ENCODE peak calls at places on chromosome 22, in four cellular contexts. One of them, this sample, is unnamed.

GRCh38 chr22:36505998-36506635 is 723 bp downstream of the FOXRED2 start:
- DNase-seq in NCI-H345: no peak
- DNase-seq in HS-5: no peak
- DNase-seq in tibial artery: no peak
- DNase-seq in this sample: no peak

GRCh38 chr22:45529097-45529496 is 26.4 kb downstream of the FBLN1 start:
- DNase-seq in HS-5: no peak
- DNase-seq in tibial artery: no peak
- DNase-seq in NCI-H345: no peak
- DNase-seq in this sample: no peak

GRCh38 chr22:50698546-50698945 is 25.9 kb downstream of the SHANK3 start:
- DNase-seq in NCI-H345: no peak
- DNase-seq in HS-5: no peak
- DNase-seq in tibial artery: no peak
- DNase-seq in this sample: peak

GRCh38 chr22:42536166-42536565 is 16.6 kb upstream of the RRP7A start:
- DNase-seq in tibial artery: no peak
- DNase-seq in HS-5: no peak
- DNase-seq in NCI-H345: no peak
- DNase-seq in this sample: no peak

GRCh38 chr22:29251265-29251664 is 16.5 kb downstream of the RHBDD3 start:
- DNase-seq in tibial artery: no peak
- DNase-seq in HS-5: no peak
- DNase-seq in NCI-H345: no peak
- DNase-seq in this sample: no peak

GRCh38 chr22:20121856-20122415 is 4.9 kb upstream of the TRMT2A start:
- DNase-seq in HS-5: no peak
- DNase-seq in NCI-H345: no peak
- DNase-seq in tibial artery: no peak
- DNase-seq in this sample: no peak

GRCh38 chr22:46036558-46037408 is 59.8 kb upstream of the WNT7B start:
- DNase-seq in NCI-H345: peak
- DNase-seq in tibial artery: peak
- DNase-seq in HS-5: no peak
- DNase-seq in this sample: peak

GRCh38 chr22:45600791-45601730 is 70.6 kb upstream of the ATXN10 start:
- DNase-seq in HS-5: no peak
- DNase-seq in tibial artery: no peak
- DNase-seq in NCI-H345: no peak
- DNase-seq in this sample: no peak

GRCh38 chr22:37781434-37782059 is 26.2 kb upstream of the GCAT start:
- DNase-seq in HS-5: no peak
- DNase-seq in tibial artery: no peak
- DNase-seq in NCI-H345: no peak
- DNase-seq in this sample: no peak

GRCh38 chr22:21834869-21835268 is 32.6 kb downstream of the MAPK1 start:
- DNase-seq in tibial artery: no peak
- DNase-seq in NCI-H345: no peak
- DNase-seq in HS-5: no peak
- DNase-seq in this sample: no peak

GRCh38 chr22:43015677-43016042 is 711 bp upstream of the PACSIN2 start:
- DNase-seq in HS-5: no peak
- DNase-seq in NCI-H345: no peak
- DNase-seq in tibial artery: no peak
- DNase-seq in this sample: no peak

GRCh38 chr22:19959587-19960490 is 18.2 kb upstream of the TXNRD2 start:
- DNase-seq in HS-5: no peak
- DNase-seq in tibial artery: no peak
- DNase-seq in NCI-H345: no peak
- DNase-seq in this sample: no peak

GRCh38 chr22:44074286-44074984 is 50.3 kb downstream of the PARVB start:
- DNase-seq in HS-5: no peak
- DNase-seq in NCI-H345: no peak
- DNase-seq in tibial artery: no peak
- DNase-seq in this sample: no peak

GRCh38 chr22:47616396-47617020 is 854.1 kb downstream of the TBC1D22A start:
- DNase-seq in HS-5: no peak
- DNase-seq in NCI-H345: no peak
- DNase-seq in tibial artery: no peak
- DNase-seq in this sample: no peak

GRCh38 chr22:22616636-22617035 is 27.8 kb upstream of the GGTLC2 start:
- DNase-seq in NCI-H345: no peak
- DNase-seq in HS-5: no peak
- DNase-seq in tibial artery: no peak
- DNase-seq in this sample: no peak

GRCh38 chr22:29343313-29343805 is 27.9 kb upstream of the RASL10A start:
- DNase-seq in tibial artery: no peak
- DNase-seq in NCI-H345: peak
- DNase-seq in HS-5: no peak
- DNase-seq in this sample: no peak

GRCh38 chr22:46053563-46054090 is 76.7 kb upstream of the WNT7B start:
- DNase-seq in NCI-H345: peak
- DNase-seq in tibial artery: peak
- DNase-seq in HS-5: no peak
- DNase-seq in this sample: peak

GRCh38 chr22:48954781-48955311 is 872.8 kb downstream of the BRD1 start:
- DNase-seq in HS-5: no peak
- DNase-seq in tibial artery: no peak
- DNase-seq in NCI-H345: no peak
- DNase-seq in this sample: no peak

GRCh38 chr22:43319661-43320486 is 23.3 kb downstream of the SCUBE1 start:
- DNase-seq in HS-5: no peak
- DNase-seq in NCI-H345: no peak
- DNase-seq in tibial artery: no peak
- DNase-seq in this sample: no peak

GRCh38 chr22:43314611-43315010 is 28.6 kb downstream of the SCUBE1 start:
- DNase-seq in tibial artery: no peak
- DNase-seq in HS-5: no peak
- DNase-seq in NCI-H345: no peak
- DNase-seq in this sample: no peak

GRCh38 chr22:36409911-36410756 is 22.4 kb upstream of the MYH9 start:
- DNase-seq in HS-5: no peak
- DNase-seq in tibial artery: peak
- DNase-seq in NCI-H345: peak
- DNase-seq in this sample: peak

GRCh38 chr22:38257650-38258246 is 15.1 kb downstream of the TMEM184B start:
- DNase-seq in HS-5: no peak
- DNase-seq in NCI-H345: peak
- DNase-seq in tibial artery: no peak
- DNase-seq in this sample: no peak

GRCh38 chr22:39427751-39428596 is 28.4 kb downstream of the TAB1 start:
- DNase-seq in tibial artery: no peak
- DNase-seq in HS-5: no peak
- DNase-seq in NCI-H345: no peak
- DNase-seq in this sample: no peak

GRCh38 chr22:48254311-48254873 is 1491.9 kb downstream of the TBC1D22A start:
- DNase-seq in NCI-H345: peak
- DNase-seq in tibial artery: no peak
- DNase-seq in HS-5: no peak
- DNase-seq in this sample: no peak

GRCh38 chr22:33380789-33381530 is 322.8 kb upstream of the SYN3 start:
- DNase-seq in tibial artery: no peak
- DNase-seq in NCI-H345: no peak
- DNase-seq in HS-5: peak
- DNase-seq in this sample: no peak

GRCh38 chr22:37241351-37242142 is 2.5 kb downstream of the RAC2 start:
- DNase-seq in HS-5: no peak
- DNase-seq in NCI-H345: no peak
- DNase-seq in tibial artery: no peak
- DNase-seq in this sample: no peak

GRCh38 chr22:37231406-37232139 is 12.5 kb downstream of the RAC2 start:
- DNase-seq in NCI-H345: no peak
- DNase-seq in HS-5: no peak
- DNase-seq in tibial artery: no peak
- DNase-seq in this sample: no peak

GRCh38 chr22:25447067-25447688 is 117.3 kb upstream of the GRK3 start:
- DNase-seq in HS-5: no peak
- DNase-seq in NCI-H345: no peak
- DNase-seq in tibial artery: no peak
- DNase-seq in this sample: no peak

GRCh38 chr22:49619301-49619700 is 208.4 kb downstream of the BRD1 start:
- DNase-seq in NCI-H345: no peak
- DNase-seq in tibial artery: no peak
- DNase-seq in HS-5: no peak
- DNase-seq in this sample: peak

GRCh38 chr22:36578619-36579018 is 49.7 kb upstream of the EIF3D start:
- DNase-seq in tibial artery: no peak
- DNase-seq in HS-5: no peak
- DNase-seq in NCI-H345: no peak
- DNase-seq in this sample: no peak

GRCh38 chr22:40218723-40219294 is 41.1 kb downstream of the TNRC6B start:
- DNase-seq in NCI-H345: no peak
- DNase-seq in HS-5: no peak
- DNase-seq in tibial artery: no peak
- DNase-seq in this sample: no peak

This sample was measured in T-helper 17 cell.